ENCODE peak calls at places on chromosomes 5 and 9, in six cellular contexts. B, M, Y, I, U and S are unnamed samples.

GRCh38 chr5:73968729-73969128 is 342.7 kb downstream of the ARHGEF28 start:
- DNase-seq in M (no peak), U (no peak), B (no peak), Y (no peak), I (no peak), S (no peak)

GRCh38 chr5:154618696-154619095 is 136.5 kb upstream of the LARP1 start:
- DNase-seq in B (no peak), Y (no peak), I (no peak), U (no peak), M (no peak), S (no peak)

GRCh38 chr5:148372883-148373282 is 10.9 kb upstream of the FBXO38 start:
- DNase-seq in M (no peak), Y (no peak), B (no peak), I (no peak), U (no peak), S (no peak)

GRCh38 chr9:128917151-128917849 is 3.5 kb upstream of the PHYHD1 start:
- DNase-seq in M (no peak), I (no peak), Y (peak; percentile 86), B (peak; percentile 61), U (no peak), S (no peak)

GRCh38 chr5:124744170-124744911 is 2.1 kb downstream of the ZNF608 start:
- DNase-seq in Y (peak; percentile 64), I (no peak), M (no peak), B (no peak), U (no peak), S (no peak)

GRCh38 chr5:541148-541887 is 17.1 kb upstream of the SLC9A3 start:
- DNase-seq in U (peak; percentile 93), Y (no peak), B (no peak), I (no peak), M (no peak), S (no peak)

GRCh38 chr9:135949666-135950134 is 11.5 kb downstream of the UBAC1 start:
- DNase-seq in B (no peak), U (peak; percentile 26), I (no peak), Y (no peak), M (no peak), S (no peak)

GRCh38 chr9:84411647-84412267 is 71.2 kb upstream of the SLC28A3 start:
- DNase-seq in M (no peak), Y (no peak), U (no peak), B (no peak), I (no peak), S (no peak)

GRCh38 chr9:89601306-89601705 is 3.5 kb upstream of the GADD45G start:
- DNase-seq in I (no peak), Y (no peak), B (no peak), U (no peak), M (no peak), S (no peak)
- TF ChIP-seq MAX in I (no peak), Y (no peak), B (no peak), U (no peak), M (no peak), S (no peak)

GRCh38 chr5:90410178-90410762 is 714 bp upstream of the CETN3 start:
- DNase-seq in U (no peak), Y (no peak), B (peak; percentile 4), I (no peak), M (no peak), S (peak; percentile 28)
- TF ChIP-seq MYC in U (no peak), Y (no peak), B (no peak), I (no peak), M (no peak), S (no peak)

GRCh38 chr9:137193771-137194170 is 5.3 kb downstream of the SSNA1 start:
- DNase-seq in M (no peak), Y (no peak), U (no peak), B (no peak), I (no peak), S (no peak)

GRCh38 chr9:137192859-137193258 is 4.4 kb downstream of the SSNA1 start:
- DNase-seq in B (no peak), U (no peak), M (no peak), I (no peak), Y (no peak), S (no peak)

GRCh38 chr9:137194388-137194787 is 5.9 kb downstream of the SSNA1 start:
- DNase-seq in I (no peak), Y (no peak), U (no peak), M (no peak), B (no peak), S (no peak)

GRCh38 chr9:137195525-137196220 is 4.9 kb downstream of the TPRN start:
- DNase-seq in Y (no peak), M (no peak), U (no peak), I (no peak), B (no peak), S (no peak)

DNA sequence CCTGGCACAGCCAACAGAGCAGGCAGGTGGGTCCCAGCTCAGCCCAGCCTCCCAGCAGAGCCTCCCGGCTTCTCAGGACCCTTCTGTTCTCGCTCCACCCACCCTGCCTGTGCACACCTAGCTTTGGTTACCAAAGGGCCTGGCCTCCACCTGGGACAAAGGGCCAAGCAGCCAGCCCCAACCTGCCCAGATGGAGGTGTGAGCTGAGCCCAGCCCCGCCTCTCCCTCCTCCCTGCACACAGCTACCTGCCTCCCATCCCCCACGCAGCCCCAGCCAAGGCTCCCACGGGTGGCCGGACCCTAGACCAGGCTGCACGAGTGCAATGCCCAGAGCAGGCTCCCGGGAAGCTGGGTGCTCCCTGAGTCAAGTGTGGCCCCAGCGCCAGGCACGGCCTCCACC is 5.6 kb downstream of the TPRN start:
- DNase-seq in I (no peak), M (no peak), U (no peak), B (no peak), Y (no peak), S (no peak)
- TF ChIP-seq POLR2A in I (no peak), M (no peak), U (no peak), B (no peak), Y (no peak), S (no peak)

GRCh38 chr5:76689321-76690026 is 26.5 kb upstream of the F2R start:
- DNase-seq in U (no peak), M (no peak), I (no peak), B (no peak), Y (peak; percentile 86), S (no peak)
- TF ChIP-seq MAX in U (no peak), M (no peak), I (no peak), B (no peak), Y (no peak), S (no peak)

DNA sequence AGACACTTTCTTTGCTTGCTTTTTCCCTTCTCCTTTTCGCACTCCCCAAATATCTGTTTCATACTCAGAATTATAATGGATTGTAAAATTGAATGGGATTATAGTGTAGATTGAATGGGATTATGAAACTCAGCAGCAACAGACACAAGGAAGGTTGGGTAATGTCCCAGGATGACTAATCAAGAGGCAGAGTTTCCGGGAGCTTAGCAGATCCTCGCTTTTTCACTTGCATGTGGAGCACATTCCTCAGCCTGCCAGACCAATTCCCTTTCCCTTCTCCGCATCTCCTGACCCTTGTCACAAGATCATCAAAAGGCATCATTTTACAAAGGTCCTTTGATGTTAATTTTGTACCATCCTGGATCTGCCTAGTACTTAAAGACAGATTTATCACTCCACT is 55.1 kb upstream of the SLC1A1 start:
- DNase-seq in I (no peak), B (no peak), U (no peak), M (no peak), Y (no peak), S (peak; percentile 40)
- TF ChIP-seq MYC in I (no peak), B (no peak), U (no peak), M (no peak), Y (no peak), S (no peak)

GRCh38 chr5:151234476-151235238 is 10.8 kb upstream of the CCDC69 start:
- DNase-seq in M (peak; percentile 25), Y (no peak), I (no peak), B (peak; percentile 85), U (no peak), S (peak; percentile 76)
- TF ChIP-seq POLR2A in M (no peak), Y (no peak), I (peak; percentile 58), B (peak; percentile 74), U (no peak), S (no peak)

DNA sequence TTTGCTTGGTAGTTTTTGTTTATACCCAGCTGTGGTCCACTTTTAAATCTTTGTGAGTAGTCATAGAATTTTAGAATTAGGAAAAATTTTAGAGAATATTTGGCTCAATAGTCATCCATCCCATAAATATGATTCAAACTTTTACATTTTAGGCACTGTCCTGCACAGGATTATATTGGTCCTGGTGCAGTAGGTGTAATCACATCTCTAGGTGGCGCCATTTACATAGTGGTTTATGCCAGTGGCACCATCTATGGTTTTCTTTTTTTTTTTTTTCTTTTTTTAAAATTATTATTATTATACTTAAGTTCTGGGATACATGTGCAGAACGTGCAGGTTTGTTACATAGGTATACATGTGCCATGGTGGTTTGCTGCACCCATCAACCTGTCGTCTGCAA is 260.7 kb upstream of the KCNN2 start:
- DNase-seq in B (peak; percentile 15), Y (peak; percentile 37), I (no peak), M (peak; percentile 13), U (peak; percentile 19), S (peak; percentile 57)
- TF ChIP-seq MAX in B (no peak), Y (no peak), I (no peak), M (no peak), U (no peak), S (no peak)

GRCh38 chr5:164345853-164346252 is 840.4 kb downstream of the MAT2B start:
- DNase-seq in I (no peak), M (no peak), U (peak; percentile 63), B (no peak), Y (no peak), S (no peak)

GRCh38 chr5:164351245-164351834 is 845.9 kb downstream of the MAT2B start:
- DNase-seq in I (no peak), Y (no peak), B (no peak), U (no peak), M (no peak), S (no peak)

GRCh38 chr5:164345173-164345572 is 839.8 kb downstream of the MAT2B start:
- DNase-seq in B (no peak), U (no peak), Y (peak; percentile 12), I (no peak), M (no peak), S (no peak)

GRCh38 chr5:164350236-164350635 is 844.8 kb downstream of the MAT2B start:
- DNase-seq in B (no peak), U (no peak), M (no peak), I (no peak), Y (no peak), S (no peak)

DNA sequence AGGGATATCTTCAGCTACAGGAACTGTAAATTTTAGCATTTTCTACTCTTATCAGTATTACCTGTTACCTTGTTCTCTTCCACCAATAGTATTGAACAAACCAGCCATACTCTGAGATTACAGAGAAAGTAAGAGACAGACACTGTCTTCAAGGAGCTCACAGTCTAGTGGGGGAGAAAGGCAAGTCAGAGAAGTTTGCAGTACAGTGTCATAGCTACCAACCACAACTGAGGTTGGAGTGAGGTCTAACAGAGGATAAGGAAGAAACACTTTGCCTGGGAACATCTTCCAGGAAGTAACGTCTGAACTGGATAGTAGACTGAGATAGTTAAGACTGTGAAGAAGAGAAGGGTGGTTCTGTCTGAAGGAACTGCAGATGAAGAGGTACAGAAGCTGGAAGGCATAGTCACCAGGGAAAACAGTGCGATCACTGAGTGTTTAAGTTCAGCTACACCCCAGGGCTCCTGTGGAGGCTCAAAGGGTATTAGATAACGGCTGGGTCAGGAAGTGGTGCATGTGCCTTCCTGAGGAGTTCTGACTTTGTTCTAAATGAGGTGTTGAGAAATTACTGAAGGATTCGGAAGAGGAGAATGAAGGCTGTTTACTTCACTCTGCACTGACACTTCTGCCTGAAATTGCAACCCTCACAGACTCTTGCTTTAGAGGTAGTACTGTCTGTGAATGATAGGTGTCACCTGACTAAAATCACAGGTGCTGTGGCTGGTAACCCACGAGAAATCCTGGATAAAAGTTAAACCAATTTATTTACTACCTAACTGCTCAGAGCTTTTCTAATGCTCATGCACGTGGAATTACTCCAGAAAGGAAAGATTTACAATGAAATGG is 841.6 kb downstream of the MAT2B start:
- DNase-seq in I (no peak), U (peak; percentile 15), Y (no peak), B (no peak), M (no peak), S (peak; percentile 6)
- TF ChIP-seq MYC in I (no peak), U (peak; percentile 41), Y (no peak), B (no peak), M (no peak), S (no peak)